ENCODE peak calls at places on chromosome 22, in seven cellular contexts. O, B, P, Y, T, S and K are unnamed samples. For H3K4me1, the result is how much of the 10 kb centered on the place peaks cover.

GRCh38 chr22:40525250-40525884 is 111.2 kb downstream of the MRTFA start:
- DNase-seq in Y (peak), P (peak), O (peak), T (no peak), B (peak), S (no peak), K (peak)

GRCh38 chr22:25419247-25420113 is 145.0 kb upstream of the GRK3 start:
- DNase-seq in P (peak), B (peak), O (peak), Y (no peak), S (no peak), T (no peak), K (no peak)

GRCh38 chr22:47166446-47167016 is 404.1 kb downstream of the TBC1D22A start:
- DNase-seq in B (no peak), P (no peak), S (no peak), T (no peak), Y (peak), O (no peak), K (no peak)

GRCh38 chr22:44335903-44336803 is 23.4 kb upstream of the SHISAL1 start:
- DNase-seq in B (no peak), O (no peak), P (no peak), T (no peak), Y (peak), S (no peak), K (peak)

GRCh38 chr22:44583076-44583760 is 85.2 kb upstream of the RTL6 start:
- DNase-seq in Y (peak), B (peak), T (no peak), P (no peak), O (peak), S (no peak), K (no peak)

GRCh38 chr22:36928181-36928580 is 14.8 kb downstream of the CSF2RB start:
- DNase-seq in S (no peak), P (no peak), Y (no peak), O (no peak), T (no peak), B (no peak), K (no peak)

GRCh38 chr22:49269928-49270327 is 557.7 kb downstream of the BRD1 start:
- DNase-seq in S (no peak), Y (peak), O (no peak), B (no peak), T (peak), P (no peak), K (peak)

GRCh38 chr22:17120281-17120680 is 879 bp downstream of the TMEM121B start:
- DNase-seq in T (peak), B (peak), S (peak), O (peak), Y (peak), P (peak), K (peak)

GRCh38 chr22:19994851-19995610 is 21.6 kb downstream of the ARVCF start:
- DNase-seq in S (no peak), Y (no peak), O (peak), P (no peak), B (no peak), T (no peak), K (no peak)

GRCh38 chr22:47210112-47210657 is 447.7 kb downstream of the TBC1D22A start:
- DNase-seq in P (no peak), Y (no peak), O (no peak), T (no peak), S (no peak), B (no peak), K (no peak)

GRCh38 chr22:37618072-37618656 is 9.5 kb downstream of the GGA1 start:
- DNase-seq in T (no peak), B (no peak), S (no peak), O (no peak), P (no peak), Y (no peak), K (no peak)

GRCh38 chr22:41256254-41256897 is 15.6 kb upstream of the CHADL start:
- DNase-seq in S (no peak), P (peak), Y (no peak), B (peak), O (peak), T (no peak), K (no peak)

GRCh38 chr22:37157516-37158289 is 8.0 kb upstream of the IL2RB start:
- DNase-seq in S (no peak), B (peak), P (no peak), T (no peak), Y (no peak), O (peak), K (peak)

GRCh38 chr22:39482768-39483167 is 19.3 kb upstream of the MIEF1 start:
- DNase-seq in Y (no peak), B (no peak), O (peak), S (no peak), T (no peak), P (peak), K (no peak)

GRCh38 chr22:27919222-27919942 is at the start of gene PITPNB:
- DNase-seq in P (peak), T (peak), S (peak), O (peak), B (peak), Y (peak), K (peak)

GRCh38 chr22:27913162-27913741 is 5.8 kb downstream of the PITPNB start:
- DNase-seq in P (peak), O (peak), Y (no peak), T (no peak), S (no peak), B (peak), K (peak)

GRCh38 chr22:27919943-27920755 is 1.1 kb upstream of the PITPNB start:
- DNase-seq in P (peak), S (no peak), Y (peak), O (peak), T (peak), B (peak), K (peak)

DNA sequence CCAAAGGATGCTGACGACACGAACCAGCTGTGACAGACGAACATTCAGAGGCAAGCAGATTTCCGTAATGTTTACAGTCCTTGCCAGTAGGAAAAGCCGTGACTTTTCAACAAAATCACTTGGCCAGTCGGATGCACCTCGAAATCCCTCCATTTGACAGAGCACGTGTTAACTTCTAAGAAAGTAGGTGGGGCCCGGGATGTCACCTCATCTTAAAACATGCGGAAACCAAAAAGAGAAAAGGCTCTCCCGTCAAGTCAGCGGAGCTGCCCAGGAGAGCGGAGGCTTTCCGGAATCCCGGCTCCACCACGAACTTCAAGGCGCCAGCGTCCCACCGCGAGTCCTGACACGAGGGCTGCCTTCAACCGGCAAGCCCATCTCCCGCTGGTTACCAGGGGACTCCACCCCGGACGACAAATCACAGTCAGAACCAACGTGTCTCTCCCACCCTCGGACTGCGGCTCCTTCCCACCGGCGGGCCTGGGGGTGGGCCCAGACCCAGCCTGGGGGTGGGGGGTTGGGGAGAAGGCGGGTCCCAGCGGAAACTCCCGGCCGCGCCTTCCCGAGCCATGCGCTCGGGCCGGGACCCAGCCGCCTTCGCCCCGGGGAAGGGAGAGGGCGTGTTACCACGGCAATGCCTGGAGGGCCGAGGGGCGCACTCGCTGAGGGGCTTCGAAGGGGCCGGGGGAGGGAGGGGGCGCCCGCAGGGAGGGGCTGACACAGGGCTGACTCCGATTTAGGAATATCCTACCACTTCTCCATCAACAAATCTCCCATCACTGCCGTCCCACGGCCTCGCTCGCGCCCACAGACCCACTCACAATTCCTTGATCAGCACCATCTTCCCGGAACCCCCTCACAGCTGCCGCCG is 470 bp downstream of the PITPNB start:
- DNase-seq in B (peak), O (peak), Y (peak), T (peak), P (peak), S (no peak), K (peak)
- H3K4me1 ChIP-seq in B (under half), O (under half), Y (under half), T (under half), P (under half), S (under half), K (under half)

GRCh38 chr22:29753808-29754657 is 12.8 kb downstream of the ZMAT5 start:
- DNase-seq in B (no peak), T (no peak), P (no peak), S (no peak), Y (no peak), O (no peak), K (no peak)
- H3K4ac ChIP-seq in B (no peak), T (no peak), P (no peak), S (no peak), Y (no peak), O (no peak), K (no peak)

GRCh38 chr22:42644422-42645340 is 4.3 kb upstream of the ATP5MGL start:
- DNase-seq in O (no peak), T (no peak), B (peak), S (no peak), P (peak), Y (peak), K (no peak)

GRCh38 chr22:42648017-42648367 is 1.2 kb downstream of the CYB5R3 start:
- DNase-seq in S (no peak), B (no peak), Y (no peak), P (no peak), T (no peak), O (no peak), K (no peak)

GRCh38 chr22:42645341-42645937 is 3.8 kb downstream of the CYB5R3 start:
- DNase-seq in S (no peak), O (no peak), B (peak), P (no peak), Y (peak), T (no peak), K (no peak)

GRCh38 chr22:42646569-42647525 is 2.3 kb downstream of the CYB5R3 start:
- DNase-seq in O (no peak), P (no peak), S (no peak), T (no peak), B (no peak), Y (no peak), K (no peak)

GRCh38 chr22:42645938-42646568 is 3.1 kb downstream of the CYB5R3 start:
- DNase-seq in B (no peak), P (no peak), S (no peak), Y (no peak), O (no peak), T (no peak), K (no peak)
- H3K4me1 ChIP-seq in B (under half), P (half or more), S (under half), Y (under half), O (under half), T (under half), K (under half)

DNA sequence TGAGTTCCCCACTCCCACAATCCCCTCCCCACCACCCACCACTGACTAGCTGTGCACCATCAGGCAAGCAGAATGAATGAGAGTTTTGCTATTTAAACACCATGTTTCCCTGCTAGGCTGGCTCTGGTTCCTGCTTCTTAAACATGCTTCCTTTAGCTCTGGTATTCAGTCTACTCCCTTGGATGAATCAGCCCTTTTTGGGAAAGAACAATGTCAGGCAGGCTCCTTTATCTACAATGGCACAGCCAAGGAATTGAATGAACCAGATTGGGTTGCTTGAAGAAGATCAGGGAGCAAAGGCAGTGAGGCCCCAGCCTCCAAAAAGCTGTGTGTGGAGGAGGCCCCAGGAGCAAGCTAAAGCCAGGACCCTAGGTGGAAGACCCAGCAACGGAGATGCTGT is 92.9 kb upstream of the ISX start:
- DNase-seq in S (no peak), T (no peak), B (no peak), Y (no peak), O (no peak), P (no peak), K (peak)
- H3K4ac ChIP-seq in S (no peak), T (no peak), B (peak), Y (no peak), O (no peak), P (no peak), K (peak)